ENCODE peak calls at places on chromosomes 11 and 22, in seven cellular contexts. J is mucosa of descending colon; S is SJCRH30; X is nucleus accumbens; G is nephron progenitor cell; I is stimulated activated CD8-positive, alpha-beta memory T cell treated with anti-CD3 and anti-CD28 coated beads, Interleukin-2, amount 100 ng/mL, for 1 hour; W is hepatocyte. C is an unnamed sample.

GRCh38 chr22:39264344-39265116 is 19.7 kb upstream of the PDGFB start:
- DNase-seq in X (no peak), J (peak), G (no peak), I (no peak), W (no peak), S (no peak), C (no peak)

GRCh38 chr11:103985041-103985440 is 51.4 kb upstream of the DDI1 start:
- DNase-seq in I (no peak), W (no peak), X (no peak), J (no peak), S (no peak), G (no peak), C (no peak)

GRCh38 chr11:19087658-19088057 is 27.1 kb upstream of the MRGPRX2 start:
- DNase-seq in J (no peak), G (no peak), I (no peak), X (no peak), S (no peak), W (no peak), C (no peak)

GRCh38 chr11:17734986-17735822 is 623 bp downstream of the KCNC1 start:
- DNase-seq in W (peak), J (peak), X (peak), I (no peak), G (peak), S (peak), C (peak)

GRCh38 chr11:9855579-9856260 is 191.8 kb downstream of the SWAP70 start:
- DNase-seq in J (no peak), G (no peak), X (no peak), W (no peak), S (no peak), I (no peak), C (no peak)

GRCh38 chr11:108117746-108118371 is 3.5 kb upstream of the ACAT1 start:
- DNase-seq in S (no peak), I (no peak), W (peak), G (no peak), J (no peak), X (no peak), C (peak)

GRCh38 chr22:46763051-46763705 is 728 bp downstream of the TBC1D22A start:
- DNase-seq in W (no peak), J (peak), G (no peak), S (peak), I (no peak), X (no peak), C (peak)

GRCh38 chr11:78742430-78742829 is 167.8 kb upstream of the NARS2 start:
- DNase-seq in X (no peak), G (no peak), S (no peak), I (no peak), J (peak), W (no peak), C (no peak)

GRCh38 chr11:62202910-62203309 is 5.6 kb upstream of the SCGB2A1 start:
- DNase-seq in S (no peak), I (no peak), G (no peak), W (no peak), X (no peak), J (no peak), C (no peak)

GRCh38 chr11:87878373-87878779 is 296.9 kb downstream of the RAB38 start:
- DNase-seq in S (peak), I (no peak), W (peak), X (peak), J (peak), G (no peak), C (peak)

GRCh38 chr11:75814369-75814685 is 683 bp upstream of the UVRAG start:
- DNase-seq in X (no peak), W (no peak), I (no peak), S (no peak), G (no peak), J (no peak), C (no peak)

GRCh38 chr11:15815246-15816209 is 540.8 kb downstream of the SOX6 start:
- DNase-seq in I (no peak), X (no peak), S (no peak), G (no peak), W (no peak), J (peak), C (no peak)